ENCODE peak calls at places on chromosomes 12 and 14, in four cellular contexts. M, Z, V and H are unnamed samples.

GRCh38 chr12:94714378-94714777 is 64.0 kb upstream of the TMCC3 start:
- DNase-seq in Z (peak), M (peak), V (peak), H (no peak)

GRCh38 chr12:112308652-112309051 is 73.6 kb downstream of the HECTD4 start:
- DNase-seq in V (no peak), M (no peak), Z (no peak), H (no peak)

GRCh38 chr12:120799417-120800045 is 73.9 kb downstream of the ACADS start:
- DNase-seq in Z (no peak), V (no peak), M (peak), H (no peak)

GRCh38 chr14:94472842-94473241 is 3.2 kb downstream of the SERPINA9 start:
- DNase-seq in Z (no peak), M (no peak), V (no peak), H (no peak)

GRCh38 chr12:53180931-53181645 is 363 bp upstream of the CSAD start:
- DNase-seq in Z (peak), V (peak), M (peak), H (no peak)

GRCh38 chr12:51975196-51975595 is 23.7 kb downstream of the ACVR1B start:
- DNase-seq in Z (no peak), V (no peak), M (no peak), H (no peak)

GRCh38 chr12:122080149-122081107 is 1.9 kb downstream of the MLXIP start:
- DNase-seq in M (peak), V (peak), Z (peak), H (no peak)

GRCh38 chr14:94004015-94004414 is 6.9 kb downstream of the CCDC197 start:
- DNase-seq in V (no peak), Z (no peak), M (no peak), H (no peak)

GRCh38 chr14:63632932-63633514 is 8.6 kb downstream of the WDR89 start:
- DNase-seq in V (no peak), M (peak), Z (peak), H (no peak)